ENCODE peak calls at places on chromosome 1, in six cellular contexts. G is body of pancreas, J is A673, M is ovary, V is fibroblast of mammary gland, X is cardiac fibroblast. W is an unnamed sample.

GRCh38 chr1:222582099-222582774 is 7.5 kb downstream of the TAF1A start:
- DNase-seq in G (no peak), J (peak; percentile 52), M (no peak), V (peak; percentile 62), X (peak; percentile 50), W (no peak)

GRCh38 chr1:30871276-30871871 is 37.2 kb downstream of the SDC3 start:
- DNase-seq in G (no peak), J (no peak), M (no peak), V (no peak), X (no peak), W (no peak)

GRCh38 chr1:21368514-21369289 is 71.2 kb upstream of the NBPF3 start:
- DNase-seq in G (peak; percentile 80), J (peak; percentile 86), M (peak; percentile 87), V (peak; percentile 85), X (peak; percentile 89), W (peak; percentile 29)

GRCh38 chr1:240526321-240526720 is 85.6 kb downstream of the GREM2 start:
- DNase-seq in G (no peak), J (no peak), M (no peak), V (no peak), X (no peak), W (peak; percentile 43)

GRCh38 chr1:159922499-159923202 is 2.7 kb downstream of the TAGLN2 start:
- DNase-seq in G (peak; percentile 48), J (no peak), M (peak; percentile 79), V (peak; percentile 41), X (peak; percentile 60), W (no peak)

GRCh38 chr1:188355847-188356246 is 1527.1 kb downstream of the PLA2G4A start:
- DNase-seq in G (no peak), J (no peak), M (no peak), V (no peak), X (no peak), W (no peak)

GRCh38 chr1:61839702-61840101 is 97.4 kb downstream of the PATJ start:
- DNase-seq in G (no peak), J (no peak), M (no peak), V (peak; percentile 67), X (peak; percentile 71), W (peak; percentile 44)

GRCh38 chr1:37765937-37766664 is 1.2 kb upstream of the EPHA10 start:
- DNase-seq in G (no peak), J (no peak), M (no peak), V (no peak), X (no peak), W (no peak)

GRCh38 chr1:215426101-215426500 is 141.0 kb upstream of the KCTD3 start:
- DNase-seq in G (no peak), J (no peak), M (no peak), V (no peak), X (no peak), W (no peak)

GRCh38 chr1:15703562-15703961 is 19.4 kb downstream of the PLEKHM2 start:
- DNase-seq in G (peak; percentile 66), J (peak; percentile 71), M (peak; percentile 87), V (peak; percentile 97), X (peak; percentile 87), W (peak; percentile 94)

GRCh38 chr1:155013632-155014031 is 11.0 kb downstream of the ZBTB7B start:
- DNase-seq in G (no peak), J (no peak), M (no peak), V (no peak), X (no peak), W (no peak)

GRCh38 chr1:27392096-27392777 is at the start of gene GPR3:
- DNase-seq in G (peak; percentile 90), J (peak; percentile 96), M (peak; percentile 95), V (peak; percentile 88), X (peak; percentile 90), W (peak; percentile 62)

GRCh38 chr1:238177960-238178359 is 287.2 kb upstream of the ZP4 start:
- DNase-seq in G (no peak), J (no peak), M (no peak), V (no peak), X (no peak), W (no peak)

GRCh38 chr1:53299233-53299632 is 28.6 kb downstream of the LRP8 start:
- DNase-seq in G (no peak), J (no peak), M (no peak), V (no peak), X (no peak), W (no peak)

GRCh38 chr1:152904688-152905440 is 3.5 kb upstream of the IVL start:
- DNase-seq in G (no peak), J (no peak), M (no peak), V (no peak), X (no peak), W (no peak)

GRCh38 chr1:21811875-21812305 is at the start of gene LDLRAD2:
- DNase-seq in G (no peak), J (no peak), M (no peak), V (peak; percentile 43), X (peak; percentile 26), W (no peak)

GRCh38 chr1:220877348-220878095 is 1.7 kb upstream of the HLX start:
- DNase-seq in G (no peak), J (no peak), M (no peak), V (no peak), X (no peak), W (no peak)

GRCh38 chr1:153678519-153679336 is at the start of gene NPR1:
- DNase-seq in G (peak; percentile 38), J (peak; percentile 54), M (peak; percentile 86), V (peak; percentile 33), X (peak; percentile 48), W (no peak)

GRCh38 chr1:110267260-110267659 is 57.1 kb downstream of the KCNC4 start:
- DNase-seq in G (no peak), J (no peak), M (no peak), V (no peak), X (no peak), W (no peak)

GRCh38 chr1:100883963-100884362 is 10.7 kb downstream of the EXTL2 start:
- DNase-seq in G (no peak), J (peak; percentile 72), M (no peak), V (peak; percentile 66), X (peak; percentile 72), W (no peak)

GRCh38 chr1:113647121-113647520 is 112.2 kb downstream of the PHTF1 start:
- DNase-seq in G (no peak), J (no peak), M (no peak), V (no peak), X (peak; percentile 13), W (no peak)

GRCh38 chr1:109151146-109151545 is 37.2 kb downstream of the ELAPOR1 start:
- DNase-seq in G (peak; percentile 81), J (no peak), M (peak; percentile 34), V (peak; percentile 67), X (peak; percentile 81), W (peak; percentile 10)

GRCh38 chr1:89855413-89856123 is 34.7 kb downstream of the LRRC8D start:
- DNase-seq in G (no peak), J (no peak), M (no peak), V (peak; percentile 56), X (peak; percentile 84), W (no peak)

GRCh38 chr1:32305310-32305709 is 13.4 kb downstream of the HDAC1 start:
- DNase-seq in G (no peak), J (no peak), M (no peak), V (no peak), X (no peak), W (no peak)

GRCh38 chr1:32299327-32299726 is 7.4 kb downstream of the HDAC1 start:
- DNase-seq in G (no peak), J (no peak), M (no peak), V (no peak), X (no peak), W (no peak)

GRCh38 chr1:32307313-32307712 is 15.4 kb downstream of the HDAC1 start:
- DNase-seq in G (no peak), J (no peak), M (no peak), V (peak; percentile 63), X (peak; percentile 77), W (no peak)

GRCh38 chr1:32303358-32303757 is 11.5 kb downstream of the HDAC1 start:
- DNase-seq in G (no peak), J (no peak), M (no peak), V (no peak), X (no peak), W (no peak)

GRCh38 chr1:32303997-32304622 is 12.2 kb downstream of the HDAC1 start:
- DNase-seq in G (no peak), J (no peak), M (no peak), V (peak; percentile 21), X (peak; percentile 56), W (no peak)
- H3K4me3 ChIP-seq in G (no peak overlapping the region), J (no peak overlapping the region), M (no peak overlapping the region), V (no peak overlapping the region), X (no peak overlapping the region), W (no peak overlapping the region)

GRCh38 chr1:3542635-3543034 is 68.7 kb downstream of the MEGF6 start:
- DNase-seq in G (no peak), J (no peak), M (no peak), V (no peak), X (no peak), W (no peak)

GRCh38 chr1:3543076-3544049 is 67.9 kb downstream of the MEGF6 start:
- DNase-seq in G (no peak), J (no peak), M (no peak), V (peak; percentile 54), X (peak; percentile 91), W (no peak)

GRCh38 chr1:3540876-3541275 is 70.4 kb downstream of the MEGF6 start:
- DNase-seq in G (no peak), J (no peak), M (no peak), V (no peak), X (no peak), W (no peak)

GRCh38 chr1:3541465-3541864 is 69.8 kb downstream of the MEGF6 start:
- DNase-seq in G (no peak), J (no peak), M (no peak), V (no peak), X (no peak), W (no peak)

GRCh38 chr1:3541930-3542329 is 69.4 kb downstream of the MEGF6 start:
- DNase-seq in G (no peak), J (no peak), M (peak; percentile 69), V (no peak), X (no peak), W (no peak)
- TF ChIP-seq CTCF in G (no peak), J (no peak), M (no peak), V (no peak), X (no peak), W (peak; percentile 1)

GRCh38 chr1:70628973-70629372 is 217.9 kb downstream of the CTH start:
- DNase-seq in G (no peak), J (no peak), M (no peak), V (no peak), X (no peak), W (no peak)

GRCh38 chr1:70627910-70628309 is 216.8 kb downstream of the CTH start:
- DNase-seq in G (no peak), J (no peak), M (no peak), V (peak; percentile 17), X (peak; percentile 1), W (no peak)

GRCh38 chr1:70633004-70633403 is 221.9 kb downstream of the CTH start:
- DNase-seq in G (no peak), J (no peak), M (no peak), V (peak; percentile 3), X (no peak), W (no peak)
- H3K4me3 ChIP-seq in G (no peak overlapping the region), J (no peak overlapping the region), M (no peak overlapping the region), V (no peak overlapping the region), X (no peak overlapping the region), W (no peak overlapping the region)

DNA sequence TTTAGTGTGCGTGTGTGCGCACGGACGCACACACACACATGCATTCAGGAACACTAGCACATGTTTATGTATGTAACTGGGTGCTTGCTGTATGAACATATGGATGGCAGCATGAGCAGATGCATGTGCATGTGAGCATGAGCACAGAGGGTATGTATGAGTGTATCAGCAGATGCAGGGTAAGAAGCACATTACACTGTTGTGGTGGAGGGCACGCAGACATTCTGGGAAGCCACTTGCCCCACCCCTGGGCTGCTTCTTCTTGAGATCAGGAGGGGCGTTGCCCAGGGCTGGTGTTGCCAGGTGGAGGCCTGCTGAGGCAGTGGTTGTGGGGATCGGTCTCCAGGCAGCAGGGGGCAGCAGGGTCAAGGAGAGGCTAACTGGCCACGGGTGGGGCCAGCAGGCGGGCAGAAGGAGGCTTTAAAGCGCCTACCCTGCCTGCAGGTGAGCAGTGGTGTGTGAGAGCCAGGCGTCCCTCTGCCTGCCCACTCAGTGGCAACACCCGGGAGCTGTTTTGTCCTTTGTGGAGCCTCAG is 3.9 kb upstream of the P3R3URF start:
- DNase-seq in G (peak; percentile 39), J (no peak), M (no peak), V (no peak), X (no peak), W (no peak)
- TF ChIP-seq CTCF in G (peak; percentile 33), J (no peak), M (no peak), V (no peak), X (no peak), W (peak; percentile 33)

W was measured in retinal pigment epithelial cell.